ENCODE peak calls at places on chromosomes 1 and 21, in six cellular contexts. B, Z, K, R, H and L are unnamed samples.

GRCh38 chr1:24465638-24466037 is 37.0 kb upstream of the RCAN3 start:
- DNase-seq in B (no peak), K (no peak), H (no peak), R (no peak), Z (no peak), L (no peak)

GRCh38 chr1:109193653-109194590 is 19.8 kb upstream of the SARS1 start:
- DNase-seq in R (peak; percentile 16), B (peak; percentile 48), K (peak; percentile 44), Z (peak; percentile 44), H (peak; percentile 26), L (peak; percentile 50)

GRCh38 chr1:204692320-204692851 is 6.8 kb upstream of the LRRN2 start:
- DNase-seq in Z (no peak), K (no peak), R (no peak), H (no peak), B (no peak), L (no peak)

GRCh38 chr1:233097546-233098254 is 147.3 kb downstream of the NTPCR start:
- DNase-seq in B (peak; percentile 29), K (peak; percentile 52), R (no peak), Z (no peak), H (no peak), L (no peak)

GRCh38 chr1:167821969-167822685 is 91.8 kb downstream of the ADCY10 start:
- DNase-seq in Z (no peak), B (no peak), H (no peak), K (peak; percentile 48), R (no peak), L (no peak)

GRCh38 chr1:192512426-192513125 is 63.0 kb upstream of the RGS1 start:
- DNase-seq in H (no peak), R (no peak), K (no peak), B (no peak), Z (no peak), L (peak; percentile 92)

GRCh38 chr1:204084247-204084772 is 11.4 kb downstream of the SOX13 start:
- DNase-seq in H (peak; percentile 98), K (no peak), R (no peak), B (no peak), Z (no peak), L (no peak)

GRCh38 chr21:28269173-28269572 is 723.5 kb downstream of the LTN1 start:
- DNase-seq in R (no peak), K (no peak), Z (no peak), B (peak; percentile 94), H (no peak), L (no peak)

GRCh38 chr1:156692958-156693857 is 12.2 kb downstream of the CRABP2 start:
- DNase-seq in B (no peak), K (no peak), H (peak; percentile 83), R (no peak), Z (no peak), L (peak; percentile 42)

GRCh38 chr1:48532976-48533375 is 61.0 kb upstream of the SPATA6 start:
- DNase-seq in Z (no peak), B (no peak), K (no peak), H (no peak), R (no peak), L (peak; percentile 68)

GRCh38 chr1:10794724-10795304 is 1.6 kb downstream of the CASZ1 start:
- DNase-seq in Z (no peak), H (peak; percentile 43), B (peak; percentile 18), R (peak; percentile 39), K (peak; percentile 22), L (peak; percentile 23)

GRCh38 chr1:215146252-215146975 is 63.9 kb downstream of the KCNK2 start:
- DNase-seq in Z (no peak), K (peak; percentile 68), H (peak; percentile 11), B (peak; percentile 58), R (no peak), L (peak; percentile 42)

GRCh38 chr1:170305777-170306299 is 160.1 kb downstream of the NTMT2 start:
- DNase-seq in K (no peak), R (no peak), Z (no peak), B (no peak), H (no peak), L (no peak)